ENCODE peak calls at places on chromosomes 12 and 14, in six cellular contexts. One of them, this sample, is unnamed.

GRCh38 chr14:92652413-92653151 is 95.8 kb downstream of the LGMN start:
- DNase-seq in GM04503: no peak
- DNase-seq in Daoy: no peak
- DNase-seq in mesenchymal stem cell: no peak
- DNase-seq in ELR: no peak
- DNase-seq in cardiac fibroblast: no peak
- DNase-seq in this sample: no peak

GRCh38 chr12:76551482-76551888 is 8.1 kb downstream of the OSBPL8 start:
- DNase-seq in ELR: no peak
- DNase-seq in mesenchymal stem cell: no peak
- DNase-seq in GM04503: no peak
- DNase-seq in cardiac fibroblast: no peak
- DNase-seq in Daoy: no peak
- DNase-seq in this sample: no peak

GRCh38 chr12:113040722-113041168 is 15.8 kb upstream of the DTX1 start:
- DNase-seq in mesenchymal stem cell: peak; percentile 74
- DNase-seq in cardiac fibroblast: peak; percentile 98
- DNase-seq in ELR: peak; percentile 96
- DNase-seq in GM04503: no peak
- DNase-seq in Daoy: peak; percentile 94
- DNase-seq in this sample: peak; percentile 92

GRCh38 chr14:75907722-75908330 is 74.0 kb downstream of the TGFB3 start:
- DNase-seq in Daoy: no peak
- DNase-seq in mesenchymal stem cell: no peak
- DNase-seq in cardiac fibroblast: no peak
- DNase-seq in ELR: no peak
- DNase-seq in GM04503: no peak
- DNase-seq in this sample: no peak

GRCh38 chr12:88242161-88242925 is 100.2 kb downstream of the TMTC3 start:
- DNase-seq in mesenchymal stem cell: peak; percentile 90
- DNase-seq in GM04503: peak; percentile 89
- DNase-seq in cardiac fibroblast: peak; percentile 91
- DNase-seq in Daoy: peak; percentile 92
- DNase-seq in ELR: peak; percentile 98
- DNase-seq in this sample: peak; percentile 95

GRCh38 chr14:80787876-80788275 is 153.7 kb downstream of the CEP128 start:
- DNase-seq in ELR: peak; percentile 10
- DNase-seq in GM04503: no peak
- DNase-seq in cardiac fibroblast: no peak
- DNase-seq in mesenchymal stem cell: no peak
- DNase-seq in Daoy: no peak
- DNase-seq in this sample: no peak

GRCh38 chr12:122399592-122400373 is 22.7 kb downstream of the CLIP1 start:
- DNase-seq in cardiac fibroblast: peak; percentile 92
- DNase-seq in Daoy: peak; percentile 85
- DNase-seq in mesenchymal stem cell: peak; percentile 91
- DNase-seq in ELR: peak; percentile 93
- DNase-seq in GM04503: no peak
- DNase-seq in this sample: peak; percentile 82

GRCh38 chr12:23204933-23205778 is 580.2 kb downstream of the ETNK1 start:
- DNase-seq in ELR: peak; percentile 60
- DNase-seq in mesenchymal stem cell: peak; percentile 67
- DNase-seq in Daoy: peak; percentile 53
- DNase-seq in cardiac fibroblast: peak; percentile 81
- DNase-seq in GM04503: peak; percentile 4
- DNase-seq in this sample: peak; percentile 54

GRCh38 chr12:53754196-53754595 is 2.4 kb upstream of the CISTR start:
- DNase-seq in GM04503: no peak
- DNase-seq in cardiac fibroblast: no peak
- DNase-seq in Daoy: no peak
- DNase-seq in ELR: no peak
- DNase-seq in mesenchymal stem cell: no peak
- DNase-seq in this sample: no peak

GRCh38 chr14:45649051-45649450 is 396.0 kb upstream of the MIS18BP1 start:
- DNase-seq in cardiac fibroblast: no peak
- DNase-seq in Daoy: no peak
- DNase-seq in GM04503: no peak
- DNase-seq in ELR: peak; percentile 3
- DNase-seq in mesenchymal stem cell: no peak
- DNase-seq in this sample: no peak

GRCh38 chr12:49098035-49098451 is 3.4 kb upstream of the DHH start:
- DNase-seq in Daoy: peak; percentile 54
- DNase-seq in cardiac fibroblast: peak; percentile 63
- DNase-seq in GM04503: no peak
- DNase-seq in ELR: peak; percentile 53
- DNase-seq in mesenchymal stem cell: peak; percentile 55
- DNase-seq in this sample: no peak

GRCh38 chr12:92987362-92987761 is 58.3 kb upstream of the EEA1 start:
- DNase-seq in GM04503: peak; percentile 65
- DNase-seq in ELR: peak; percentile 83
- DNase-seq in Daoy: peak; percentile 32
- DNase-seq in cardiac fibroblast: peak; percentile 94
- DNase-seq in mesenchymal stem cell: peak; percentile 83
- DNase-seq in this sample: peak; percentile 67

GRCh38 chr12:11723993-11724392 is 74.5 kb downstream of the ETV6 start:
- DNase-seq in GM04503: no peak
- DNase-seq in cardiac fibroblast: peak; percentile 51
- DNase-seq in ELR: no peak
- DNase-seq in Daoy: no peak
- DNase-seq in mesenchymal stem cell: no peak
- DNase-seq in this sample: no peak

GRCh38 chr12:57456145-57456700 is 1.1 kb downstream of the INHBE start:
- DNase-seq in GM04503: no peak
- DNase-seq in Daoy: peak; percentile 61
- DNase-seq in ELR: peak; percentile 67
- DNase-seq in mesenchymal stem cell: peak; percentile 51
- DNase-seq in cardiac fibroblast: peak; percentile 44
- DNase-seq in this sample: no peak

GRCh38 chr14:37093364-37093763 is 79.0 kb downstream of the SLC25A21 start:
- DNase-seq in GM04503: no peak
- DNase-seq in Daoy: no peak
- DNase-seq in ELR: no peak
- DNase-seq in cardiac fibroblast: no peak
- DNase-seq in mesenchymal stem cell: no peak
- DNase-seq in this sample: no peak

This sample was measured in stromal cell of bone marrow.